ENCODE peak calls at places on chromosome 15, in eight cellular contexts. N is psoas muscle, C is Calu3, P is AG09309, B is left ventricle myocardium inferior, V is cardiac muscle cell, S is RWPE1, F is H9. U is an unnamed sample.

GRCh38 chr15:25715536-25716413 is 147.4 kb downstream of the ATP10A start:
- DNase-seq in N (no peak), C (no peak), P (no peak), B (no peak), V (no peak), S (no peak), F (no peak), U (no peak)

GRCh38 chr15:45268135-45268534 is 16.1 kb downstream of the SLC28A2 start:
- DNase-seq in N (no peak), C (peak; percentile 74), P (no peak), B (no peak), V (no peak), S (no peak), F (peak; percentile 47), U (no peak)

GRCh38 chr15:50751394-50751793 is 14.1 kb downstream of the SPPL2A start:
- DNase-seq in N (no peak), C (no peak), P (no peak), B (no peak), V (no peak), S (no peak), F (no peak), U (no peak)

GRCh38 chr15:98069256-98069655 is 108.8 kb downstream of the ARRDC4 start:
- DNase-seq in N (no peak), C (no peak), P (no peak), B (no peak), V (no peak), S (no peak), F (no peak), U (no peak)

GRCh38 chr15:38186505-38186904 is 66.1 kb upstream of the SPRED1 start:
- DNase-seq in N (no peak), C (no peak), P (no peak), B (no peak), V (no peak), S (no peak), F (no peak), U (no peak)

GRCh38 chr15:62941719-62942118 is 100.8 kb upstream of the TPM1 start:
- DNase-seq in N (no peak), C (no peak), P (no peak), B (no peak), V (no peak), S (no peak), F (no peak), U (no peak)

GRCh38 chr15:25684521-25685215 is 178.5 kb downstream of the ATP10A start:
- DNase-seq in N (peak; percentile 69), C (no peak), P (peak; percentile 69), B (no peak), V (peak; percentile 82), S (peak; percentile 15), F (no peak), U (no peak)

GRCh38 chr15:73648027-73648295 is 14.8 kb upstream of the NPTN start:
- DNase-seq in N (no peak), C (no peak), P (no peak), B (no peak), V (no peak), S (no peak), F (no peak), U (no peak)

GRCh38 chr15:43911235-43911661 is 84.4 kb downstream of the WDR76 start:
- DNase-seq in N (no peak), C (no peak), P (peak; percentile 92), B (peak; percentile 61), V (peak; percentile 93), S (no peak), F (no peak), U (no peak)

GRCh38 chr15:47727676-47728075 is 10.4 kb downstream of the SEMA6D start:
- DNase-seq in N (no peak), C (no peak), P (no peak), B (no peak), V (no peak), S (no peak), F (no peak), U (no peak)

GRCh38 chr15:78241017-78241416 is 6.7 kb upstream of the ACSBG1 start:
- DNase-seq in N (peak; percentile 86), C (peak; percentile 95), P (peak; percentile 8), B (peak; percentile 86), V (peak; percentile 85), S (peak; percentile 89), F (peak; percentile 93), U (peak; percentile 78)

GRCh38 chr15:26967719-26968269 is 3.2 kb upstream of the GABRG3 start:
- DNase-seq in N (no peak), C (no peak), P (no peak), B (no peak), V (no peak), S (no peak), F (peak; percentile 81), U (no peak)

GRCh38 chr15:60101416-60101815 is 97.3 kb downstream of the FOXB1 start:
- DNase-seq in N (no peak), C (no peak), P (no peak), B (no peak), V (no peak), S (no peak), F (no peak), U (no peak)

GRCh38 chr15:52663895-52664294 is 15.3 kb downstream of the ATOSA start:
- DNase-seq in N (no peak), C (no peak), P (no peak), B (no peak), V (no peak), S (no peak), F (no peak), U (no peak)
- TF ChIP-seq CTCF in N (no peak), C (no peak), P (no peak), B (no peak), V (no peak), S (no peak), F (no peak), U (no peak)

GRCh38 chr15:80234883-80235282 is 17.1 kb downstream of the CTXND1 start:
- DNase-seq in N (peak; percentile 27), C (peak; percentile 63), P (no peak), B (no peak), V (peak; percentile 52), S (no peak), F (peak; percentile 75), U (no peak)
- TF ChIP-seq CTCF in N (peak; percentile 33), C (peak; percentile 73), P (peak; percentile 59), B (peak; percentile 44), V (peak; percentile 59), S (peak; percentile 37), F (peak; percentile 72), U (no peak)

DNA sequence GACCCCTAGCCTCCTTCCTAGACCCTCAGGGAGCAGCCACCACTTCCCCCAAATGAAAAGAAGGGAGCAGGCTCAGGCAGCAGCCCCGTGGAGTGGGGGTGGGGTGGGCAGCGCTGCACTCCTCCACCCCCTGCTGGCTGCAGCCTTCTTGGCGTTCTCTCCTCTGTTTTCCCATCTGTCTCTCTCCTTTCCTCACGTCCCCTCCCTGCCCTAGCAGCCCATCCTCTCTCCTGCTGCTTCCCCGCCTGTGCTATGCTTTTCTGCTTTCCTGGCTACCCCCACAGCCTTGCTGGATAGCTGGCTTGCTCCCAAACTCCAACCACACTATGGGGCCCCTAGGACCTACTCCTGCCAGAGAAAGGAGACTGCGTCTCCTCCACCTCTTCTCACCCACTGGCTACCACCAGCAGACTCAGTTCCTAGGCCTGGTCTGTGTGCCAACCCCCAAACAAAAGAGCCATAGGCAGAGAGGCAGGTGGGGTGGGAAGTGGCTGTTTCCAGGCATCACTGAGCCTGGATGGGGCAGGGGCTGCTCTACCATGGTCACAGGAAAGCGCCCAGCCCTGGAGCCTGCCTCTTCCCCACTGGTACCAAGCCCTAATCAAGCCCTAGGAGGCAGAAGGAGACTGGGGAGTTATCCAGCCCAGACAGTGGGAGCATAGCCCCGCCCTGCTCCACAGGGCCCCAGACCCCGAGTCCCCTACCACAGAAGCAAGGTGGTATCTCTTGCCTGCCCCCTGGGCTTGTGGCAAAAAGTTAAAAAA is 3.4 kb upstream of the DISP2 start:
- DNase-seq in N (no peak), C (peak; percentile 44), P (no peak), B (no peak), V (peak; percentile 87), S (no peak), F (peak; percentile 71), U (no peak)
- TF ChIP-seq CTCF in N (peak; percentile 32), C (no peak), P (peak; percentile 66), B (peak; percentile 58), V (peak; percentile 76), S (no peak), F (peak; percentile 42), U (no peak)

GRCh38 chr15:66685638-66686150 is 16.3 kb upstream of the SMAD6 start:
- DNase-seq in N (no peak), C (no peak), P (no peak), B (no peak), V (no peak), S (no peak), F (no peak), U (no peak)
- TF ChIP-seq CTCF in N (no peak), C (no peak), P (peak; percentile 40), B (peak; percentile 29), V (peak; percentile 38), S (no peak), F (peak; percentile 54), U (no peak)

DNA sequence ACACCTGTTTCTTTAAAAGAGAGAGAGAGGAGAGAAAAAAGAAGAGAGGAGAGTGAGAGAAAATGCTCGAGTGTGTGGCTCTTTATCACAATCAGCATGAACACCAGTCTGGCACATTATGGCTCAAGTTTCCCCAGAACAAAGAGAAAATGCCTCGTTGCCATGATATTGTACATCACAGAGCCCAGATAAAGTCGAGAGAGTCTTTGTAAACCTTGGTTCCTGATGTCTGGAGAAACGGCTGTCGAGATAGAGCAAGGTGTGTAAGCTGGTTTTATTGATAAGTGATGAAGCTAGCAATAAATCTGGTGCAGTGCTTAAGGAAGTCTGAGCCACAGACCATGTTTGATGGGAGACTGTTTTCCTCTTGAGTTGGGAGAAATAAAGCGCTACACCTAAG is 81.0 kb upstream of the DPH6 start:
- DNase-seq in N (no peak), C (no peak), P (no peak), B (no peak), V (peak; percentile 12), S (no peak), F (no peak), U (no peak)
- TF ChIP-seq CTCF in N (no peak), C (no peak), P (no peak), B (no peak), V (no peak), S (no peak), F (no peak), U (no peak)

GRCh38 chr15:91289324-91289723 is 189.3 kb downstream of the SV2B start:
- DNase-seq in N (no peak), C (peak; percentile 22), P (no peak), B (no peak), V (no peak), S (no peak), F (peak; percentile 57), U (no peak)
- TF ChIP-seq CTCF in N (no peak), C (no peak), P (no peak), B (peak; percentile 18), V (no peak), S (no peak), F (peak; percentile 47), U (no peak)

GRCh38 chr15:36844453-36845094 is 255.8 kb downstream of the MEIS2 start:
- DNase-seq in N (no peak), C (no peak), P (no peak), B (no peak), V (peak; percentile 34), S (no peak), F (no peak), U (no peak)
- TF ChIP-seq CTCF in N (no peak), C (no peak), P (peak; percentile 13), B (no peak), V (no peak), S (no peak), F (no peak), U (no peak)